ENCODE peak calls at places on chromosomes 6 and 20, in five cellular contexts. T, J, O, Q and F are unnamed samples.

GRCh38 chr6:290111-290932 is 2.0 kb upstream of the DUSP22 start:
- DNase-seq in T (no peak), J (no peak), O (no peak), Q (no peak), F (no peak)

GRCh38 chr20:3825526-3825925 is 5.2 kb downstream of the AP5S1 start:
- DNase-seq in T (no peak), J (no peak), O (no peak), Q (no peak), F (no peak)

GRCh38 chr20:12660918-12661317 is 347.9 kb upstream of the SPTLC3 start:
- DNase-seq in T (no peak), J (no peak), O (no peak), Q (no peak), F (no peak)

GRCh38 chr6:33418690-33419291 is 884 bp upstream of the CUTA start:
- DNase-seq in T (no peak), J (no peak), O (peak; percentile 42), Q (no peak), F (no peak)

GRCh38 chr6:99780556-99780885 is 173.9 kb downstream of the PRDM13 start:
- DNase-seq in T (no peak), J (no peak), O (no peak), Q (no peak), F (no peak)

GRCh38 chr20:53255102-53255710 is 283.0 kb downstream of the TSHZ2 start:
- DNase-seq in T (no peak), J (no peak), O (no peak), Q (no peak), F (no peak)

GRCh38 chr6:78942451-78942850 is 75.1 kb downstream of the IRAK1BP1 start:
- DNase-seq in T (no peak), J (no peak), O (peak; percentile 15), Q (no peak), F (peak; percentile 55)

GRCh38 chr6:13446371-13446770 is 41.0 kb downstream of the GFOD1 start:
- DNase-seq in T (no peak), J (no peak), O (no peak), Q (no peak), F (no peak)

GRCh38 chr20:55200317-55200716 is 724.9 kb downstream of the DOK5 start:
- DNase-seq in T (no peak), J (no peak), O (no peak), Q (no peak), F (no peak)

GRCh38 chr6:159691133-159691962 is 1.7 kb downstream of the SOD2 start:
- DNase-seq in T (peak; percentile 84), J (peak; percentile 79), O (peak; percentile 92), Q (no peak), F (peak; percentile 34)

GRCh38 chr6:127737009-127737486 is 160.1 kb downstream of the C6orf58 start:
- DNase-seq in T (peak; percentile 57), J (peak; percentile 33), O (peak; percentile 73), Q (peak; percentile 43), F (peak; percentile 46)

GRCh38 chr6:71473908-71474307 is 185.3 kb downstream of the OGFRL1 start:
- DNase-seq in T (peak; percentile 43), J (peak; percentile 57), O (peak; percentile 97), Q (no peak), F (peak; percentile 97)

GRCh38 chr6:128632131-128632530 is 111.7 kb upstream of the PTPRK start:
- DNase-seq in T (no peak), J (no peak), O (peak; percentile 20), Q (no peak), F (no peak)

GRCh38 chr20:36541227-36542018 is at the start of gene MYL9:
- DNase-seq in T (no peak), J (no peak), O (peak; percentile 62), Q (peak; percentile 78), F (no peak)

GRCh38 chr20:20520776-20521175 is 152.9 kb downstream of the INSM1 start:
- DNase-seq in T (no peak), J (peak; percentile 20), O (peak; percentile 60), Q (no peak), F (no peak)

GRCh38 chr6:112014483-112014882 is 39.4 kb upstream of the CCN6 start:
- DNase-seq in T (no peak), J (peak; percentile 79), O (peak; percentile 83), Q (no peak), F (no peak)

GRCh38 chr6:139164001-139164400 is 29.1 kb downstream of the HECA start:
- DNase-seq in T (no peak), J (no peak), O (no peak), Q (no peak), F (no peak)

GRCh38 chr6:137013738-137014602 is 30.8 kb downstream of the IL20RA start:
- DNase-seq in T (peak; percentile 53), J (peak; percentile 46), O (peak; percentile 60), Q (no peak), F (no peak)

GRCh38 chr6:105500693-105501092 is 97.8 kb upstream of the PREP start:
- DNase-seq in T (no peak), J (no peak), O (no peak), Q (no peak), F (no peak)

GRCh38 chr6:105503641-105504040 is 100.8 kb upstream of the PREP start:
- DNase-seq in T (no peak), J (no peak), O (no peak), Q (no peak), F (no peak)

GRCh38 chr6:105499928-105500327 is 97.0 kb upstream of the PREP start:
- DNase-seq in T (no peak), J (no peak), O (peak; percentile 52), Q (no peak), F (no peak)

GRCh38 chr6:105501246-105501645 is 98.4 kb upstream of the PREP start:
- DNase-seq in T (no peak), J (no peak), O (no peak), Q (no peak), F (no peak)

DNA sequence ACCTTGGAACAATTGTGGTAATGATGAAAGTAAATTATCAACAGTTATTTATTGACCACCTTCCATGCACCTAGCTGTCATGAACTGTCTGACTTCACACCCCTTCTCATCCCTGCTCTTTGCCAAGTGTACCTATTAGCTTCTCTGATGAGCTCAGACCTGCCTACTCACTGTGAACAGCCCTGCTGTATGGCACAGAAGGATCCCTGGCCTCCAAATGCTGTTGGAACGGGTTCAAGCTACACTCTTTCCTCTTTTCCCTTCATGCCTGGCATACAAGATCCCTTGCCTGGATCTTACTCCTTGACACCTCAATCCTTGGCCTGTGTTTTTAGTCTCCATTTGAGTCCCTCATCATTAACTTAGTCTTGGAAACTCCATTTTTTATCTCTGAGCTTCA is 99.1 kb upstream of the PREP start:
- DNase-seq in T (no peak), J (no peak), O (no peak), Q (no peak), F (no peak)
- TF ChIP-seq CTCF in T (no peak), J (no peak), O (no peak), Q (no peak), F (no peak)

GRCh38 chr6:122996797-122997520 is 924 bp downstream of the CLVS2 start:
- DNase-seq in T (no peak), J (no peak), O (no peak), Q (no peak), F (no peak)

GRCh38 chr6:123001540-123001939 is 5.5 kb downstream of the CLVS2 start:
- DNase-seq in T (no peak), J (no peak), O (no peak), Q (no peak), F (no peak)

GRCh38 chr6:122997541-122998150 is 1.6 kb downstream of the CLVS2 start:
- DNase-seq in T (no peak), J (no peak), O (no peak), Q (no peak), F (no peak)

GRCh38 chr6:122998403-122998965 is 2.4 kb downstream of the CLVS2 start:
- DNase-seq in T (no peak), J (no peak), O (no peak), Q (no peak), F (no peak)

DNA sequence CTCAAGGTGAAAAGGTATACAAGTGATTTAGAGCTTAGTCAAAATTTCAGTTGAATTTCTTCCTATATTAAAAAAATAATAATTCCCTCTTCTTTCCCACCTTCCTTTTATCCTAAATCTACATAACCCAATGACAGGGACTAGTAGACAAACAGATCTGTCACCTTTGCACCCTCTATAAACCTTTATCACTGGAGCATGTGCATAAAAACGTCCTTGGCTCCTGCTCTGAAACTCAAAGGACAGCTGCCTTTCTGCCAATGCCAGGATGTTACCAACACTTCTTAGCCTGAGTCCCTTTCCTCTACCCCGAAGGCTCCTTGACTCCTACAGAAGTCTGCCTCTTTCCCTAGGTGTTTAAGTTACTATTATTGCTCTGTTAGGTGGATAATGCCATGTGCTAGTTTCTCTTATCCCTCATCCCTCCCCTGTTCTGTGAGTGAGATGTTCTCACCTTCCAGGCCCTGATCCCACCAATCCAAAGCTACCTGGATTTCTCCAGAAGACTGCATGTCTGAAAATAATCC is 4.3 kb downstream of the CLVS2 start:
- DNase-seq in T (no peak), J (no peak), O (no peak), Q (no peak), F (no peak)
- H3K4me3 ChIP-seq in T (no peak overlapping the region), J (no peak overlapping the region), O (no peak overlapping the region), Q (no peak overlapping the region), F (no peak overlapping the region)

GRCh38 chr6:109440325-109441068 is at the start of the genes PPIL6 and SMPD2:
- DNase-seq in T (peak; percentile 83), J (peak; percentile 46), O (peak; percentile 87), Q (peak; percentile 90), F (peak; percentile 60)
- TF ChIP-seq CTCF in T (peak; percentile 27), J (peak; percentile 5), O (peak; percentile 46), Q (peak; percentile 23), F (peak; percentile 34)

GRCh38 chr20:62062661-62063600 is 2.8 kb downstream of the TAF4 start:
- DNase-seq in T (no peak), J (no peak), O (no peak), Q (no peak), F (no peak)
- H3K4me3 ChIP-seq in T (no peak overlapping the region), J (no peak overlapping the region), O (no peak overlapping the region), Q (no peak overlapping the region), F (no peak overlapping the region)